ENCODE peak calls at places on chromosomes 4 and X, in ten cellular contexts. I is stimulated activated naive B cell treated with anti-CD40 and anti-IgM and Interleukin-4, amounts not matched to agents 10 μg/mL and 1 μg/mL and 100 μg/mL, for 72 hours; R is hippocampal formation; H is WTC11; C is HCEC 1CT; J is stimulated activated CD8-positive, alpha-beta memory T cell treated with anti-CD3 and anti-CD28 coated beads, Interleukin-7, amount 100 ng/mL, for 24 hours; F is nucleus accumbens; N is activated naive CD4-positive, alpha-beta T cell treated with Interleukin-2 at 50 U/mL for 16 hours; T is BJ; P is body of pancreas. V is an unnamed sample.

GRCh38 chr4:53575552-53575951 is 15.7 kb downstream of the LNX1 start:
- DNase-seq in N (no peak), R (no peak), C (no peak), J (no peak), P (no peak), T (no peak), F (no peak), H (no peak), I (no peak), V (no peak)

GRCh38 chr4:158729716-158730559 is 6.7 kb upstream of the PPID start:
- DNase-seq in F (no peak), J (no peak), P (peak; percentile 79), C (peak; percentile 49), T (no peak), I (peak; percentile 21), R (peak; percentile 76), N (peak; percentile 48), H (peak; percentile 51), V (peak; percentile 77)

GRCh38 chr4:182208651-182209050 is 34.6 kb upstream of the TENM3 start:
- DNase-seq in F (no peak), H (no peak), N (no peak), R (no peak), P (no peak), T (no peak), C (no peak), I (no peak), J (no peak), V (no peak)

GRCh38 chr4:140242357-140243284 is 88.6 kb upstream of the MAML3 start:
- DNase-seq in P (peak; percentile 34), N (no peak), J (no peak), I (peak; percentile 15), F (no peak), R (no peak), T (no peak), C (no peak), H (no peak), V (no peak)

GRCh38 chr4:99885063-99885664 is 9.1 kb downstream of the LAMTOR3 start:
- DNase-seq in I (no peak), P (peak; percentile 31), H (no peak), F (no peak), R (peak; percentile 6), N (no peak), T (no peak), J (no peak), C (peak; percentile 14), V (peak; percentile 18)

GRCh38 chr4:29734343-29734742 is 985.8 kb upstream of the PCDH7 start:
- DNase-seq in C (no peak), I (no peak), F (no peak), N (no peak), R (no peak), H (no peak), J (no peak), T (no peak), P (no peak), V (no peak)

GRCh38 chr4:105963461-105964400 is 68.5 kb downstream of the NPNT start:
- DNase-seq in P (no peak), C (peak; percentile 13), H (no peak), N (no peak), I (no peak), J (no peak), F (no peak), T (no peak), R (no peak), V (no peak)

GRCh38 chrX:116230136-116230886 is 59.8 kb downstream of the AGTR2 start:
- DNase-seq in R (no peak), C (peak; percentile 0), H (no peak), F (no peak), J (no peak), P (no peak), I (no peak), N (no peak), T (no peak), V (no peak)

GRCh38 chrX:123140904-123141303 is 43.2 kb upstream of the GRIA3 start:
- DNase-seq in J (no peak), C (no peak), R (no peak), I (no peak), N (no peak), F (no peak), H (no peak), T (no peak), P (no peak), V (no peak)

GRCh38 chrX:13266641-13267420 is 53.0 kb downstream of the ATXN3L start:
- DNase-seq in J (peak; percentile 2), N (no peak), R (no peak), H (no peak), P (no peak), C (peak; percentile 64), I (no peak), T (no peak), F (no peak), V (no peak)

GRCh38 chr4:35124116-35124515 is 1120.2 kb downstream of the ARAP2 start:
- DNase-seq in R (no peak), P (no peak), J (no peak), N (no peak), T (no peak), H (no peak), C (peak; percentile 13), I (no peak), F (no peak), V (no peak)

GRCh38 chr4:3836041-3836801 is 70.0 kb downstream of the ADRA2C start:
- DNase-seq in F (no peak), I (no peak), J (no peak), P (no peak), C (no peak), N (no peak), T (no peak), R (no peak), H (peak; percentile 49), V (no peak)

GRCh38 chr4:6824071-6824470 is 41.5 kb downstream of the KIAA0232 start:
- DNase-seq in F (no peak), N (no peak), C (no peak), J (no peak), R (no peak), T (no peak), I (no peak), H (no peak), P (no peak), V (no peak)

GRCh38 chr4:57034571-57034970 is 55.9 kb downstream of the POLR2B start:
- DNase-seq in F (no peak), J (no peak), N (no peak), T (no peak), P (no peak), I (no peak), R (no peak), C (no peak), H (no peak), V (no peak)

GRCh38 chrX:51332188-51332942 is at the start of gene NUDT10:
- DNase-seq in I (peak; percentile 35), C (no peak), P (peak; percentile 44), F (no peak), H (peak; percentile 84), T (no peak), J (peak; percentile 11), R (no peak), N (peak; percentile 39), V (peak; percentile 88)

GRCh38 chr4:39083164-39083563 is 21.1 kb downstream of the KLHL5 start:
- DNase-seq in R (no peak), I (no peak), T (no peak), F (no peak), C (peak; percentile 23), H (no peak), P (no peak), J (no peak), N (no peak), V (no peak)

GRCh38 chr4:41656572-41657301 is 91.8 kb downstream of the PHOX2B start:
- DNase-seq in F (no peak), C (no peak), H (no peak), R (peak; percentile 31), T (no peak), N (no peak), J (no peak), P (no peak), I (no peak), V (no peak)

GRCh38 chr4:73776363-73776762 is 36.0 kb downstream of the CXCL8 start:
- DNase-seq in H (no peak), I (no peak), P (peak; percentile 72), C (peak; percentile 75), J (no peak), T (no peak), R (no peak), N (no peak), F (no peak), V (peak; percentile 25)

GRCh38 chr4:161247831-161248230 is 916.0 kb downstream of the FSTL5 start:
- DNase-seq in F (no peak), H (no peak), T (no peak), R (no peak), J (no peak), N (no peak), I (no peak), C (no peak), P (no peak), V (no peak)

GRCh38 chrX:99549381-99549780 is 860.7 kb downstream of the PCDH19 start:
- DNase-seq in J (no peak), F (no peak), C (no peak), T (no peak), I (no peak), P (no peak), H (no peak), N (no peak), R (no peak), V (no peak)

GRCh38 chr4:154361450-154361849 is 130.1 kb downstream of the DCHS2 start:
- DNase-seq in R (no peak), H (no peak), P (no peak), F (no peak), I (no peak), C (no peak), N (no peak), T (no peak), J (no peak), V (no peak)

GRCh38 chrX:15971696-15972095 is 117.1 kb upstream of the AP1S2 start:
- DNase-seq in N (no peak), C (no peak), P (no peak), J (no peak), F (no peak), H (no peak), T (no peak), R (no peak), I (no peak), V (no peak)

GRCh38 chrX:13119386-13119785 is 75.0 kb upstream of the FAM9C start:
- DNase-seq in N (no peak), R (no peak), P (no peak), I (no peak), C (peak; percentile 79), H (no peak), J (no peak), T (no peak), F (no peak), V (no peak)

GRCh38 chr4:156952078-156952759 is 19.4 kb downstream of the PDGFC start:
- DNase-seq in I (no peak), N (no peak), P (no peak), H (no peak), C (no peak), J (no peak), F (no peak), T (no peak), R (no peak), V (no peak)

GRCh38 chr4:136319789-136320470 is 1212.4 kb downstream of the PCDH18 start:
- DNase-seq in J (no peak), R (no peak), P (no peak), H (no peak), C (no peak), F (no peak), N (no peak), T (no peak), I (no peak), V (no peak)

GRCh38 chr4:40848981-40849380 is 99.2 kb downstream of the NSUN7 start:
- DNase-seq in N (no peak), I (no peak), R (no peak), H (no peak), T (no peak), P (no peak), C (no peak), F (no peak), J (no peak), V (no peak)

GRCh38 chr4:166498541-166498940 is 625.5 kb downstream of the TLL1 start:
- DNase-seq in I (no peak), F (no peak), T (no peak), P (no peak), H (no peak), N (no peak), C (no peak), J (no peak), R (peak; percentile 55), V (no peak)

GRCh38 chrX:131288188-131288587 is 918 bp downstream of the IGSF1 start:
- DNase-seq in T (no peak), H (no peak), R (no peak), I (no peak), C (no peak), J (no peak), P (no peak), N (no peak), F (no peak), V (no peak)